ENCODE peak calls at places on chromosomes 5 and 9, in four cellular contexts. T, E, S and M are unnamed samples.
A peak's percentile ranks its signal among the peaks of the same experiment; 100 is the strongest.

GRCh38 chr9:12849486-12850010 is 74.7 kb downstream of the LURAP1L start:
- DNase-seq in T (no peak), E (no peak), S (no peak), M (no peak)

GRCh38 chr5:6755941-6756340 is 42.7 kb downstream of the TENT4A start:
- DNase-seq in T (no peak), E (no peak), S (no peak), M (no peak)

GRCh38 chr5:61768692-61769281 is 436.7 kb downstream of the ZSWIM6 start:
- DNase-seq in T (no peak), E (peak; percentile 77), S (peak; percentile 19), M (peak; percentile 25)

GRCh38 chr9:89664896-89665329 is 60.1 kb downstream of the GADD45G start:
- DNase-seq in T (no peak), E (peak; percentile 60), S (no peak), M (no peak)

GRCh38 chr9:137720571-137721110 is 101.8 kb downstream of the EHMT1 start:
- DNase-seq in T (no peak), E (peak; percentile 85), S (no peak), M (no peak)

GRCh38 chr5:77224672-77225355 is 14.3 kb downstream of the PDE8B start:
- DNase-seq in T (no peak), E (no peak), S (no peak), M (no peak)

GRCh38 chr5:38342261-38342660 is 83.9 kb downstream of the EGFLAM start:
- DNase-seq in T (no peak), E (no peak), S (no peak), M (no peak)

GRCh38 chr5:168874713-168875380 is 295.7 kb upstream of the PANK3 start:
- DNase-seq in T (no peak), E (no peak), S (no peak), M (no peak)

GRCh38 chr9:16180546-16180945 is 627.7 kb downstream of the CCDC171 start:
- DNase-seq in T (no peak), E (peak; percentile 22), S (no peak), M (no peak)

GRCh38 chr5:24623018-24623417 is 21.8 kb downstream of the CDH10 start:
- DNase-seq in T (no peak), E (no peak), S (no peak), M (no peak)

DNA sequence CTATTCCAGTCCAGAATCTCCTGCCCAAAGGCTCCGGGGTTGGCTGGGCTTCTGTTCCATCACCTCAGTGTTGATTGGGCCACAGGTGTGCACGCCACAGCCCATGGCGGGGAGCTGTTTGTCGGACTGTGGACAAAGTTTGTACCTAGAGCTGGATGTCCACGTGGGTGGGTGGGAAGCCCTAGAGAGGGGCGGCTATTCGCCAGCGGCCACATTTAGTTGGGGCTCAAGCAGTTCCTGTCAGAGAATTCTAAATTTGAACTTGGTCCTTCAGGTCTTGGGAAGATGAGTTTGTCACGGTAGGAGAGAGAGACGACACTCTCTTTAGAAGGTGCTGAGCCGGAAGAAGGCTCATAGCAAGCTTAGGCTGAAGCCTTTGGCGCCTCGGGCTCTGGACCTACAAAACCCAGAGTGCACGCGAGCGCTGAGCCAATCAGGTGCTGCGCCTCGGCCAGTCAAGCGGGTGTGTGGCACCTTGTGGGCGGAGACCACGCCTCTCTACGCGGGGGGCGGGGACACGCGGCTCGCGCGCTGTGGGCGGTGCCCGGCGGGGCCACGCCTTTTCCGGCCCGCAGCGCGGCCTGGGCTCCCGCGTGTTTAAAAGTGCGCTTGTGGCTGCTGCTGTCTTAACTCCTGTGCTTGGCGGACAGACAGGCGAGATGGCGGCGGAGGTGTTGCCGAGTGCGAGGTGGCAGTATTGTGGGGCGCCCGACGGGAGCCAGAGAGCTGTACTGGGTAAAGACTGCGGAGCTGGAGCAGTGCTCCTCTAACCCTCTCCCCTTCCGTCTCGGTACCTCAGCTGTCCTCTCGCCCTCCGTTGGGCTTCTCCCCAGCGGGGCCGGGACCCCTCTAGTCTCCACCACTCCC is at the start of gene POLR1E:
- DNase-seq in T (peak; percentile 95), E (peak; percentile 98), S (peak; percentile 98), M (peak; percentile 98)
- TF ChIP-seq CTCF in T (no peak), E (no peak), S (no peak), M (no peak)

DNA sequence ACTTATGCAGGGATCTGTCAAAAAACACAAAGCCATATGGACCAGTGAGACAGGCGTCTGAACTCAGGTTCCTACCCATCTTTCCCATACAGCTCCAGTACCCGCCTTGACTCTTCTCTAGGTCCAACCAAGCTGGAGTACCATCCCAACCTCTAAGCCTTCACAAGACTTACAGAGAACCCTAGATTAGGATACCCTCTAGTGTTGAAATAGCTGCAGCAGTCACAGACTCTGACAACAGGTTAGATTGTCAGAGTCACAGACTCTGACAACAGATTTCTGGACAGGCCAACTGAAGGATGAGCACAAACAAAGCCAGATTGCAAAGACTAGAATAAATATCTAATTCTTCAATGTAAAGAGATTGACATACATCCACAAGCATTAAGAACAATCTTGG is 266.1 kb downstream of the GRIA1 start:
- DNase-seq in T (no peak), E (no peak), S (no peak), M (no peak)
- TF ChIP-seq CTCF in T (no peak), E (no peak), S (peak; percentile 18), M (no peak)

DNA sequence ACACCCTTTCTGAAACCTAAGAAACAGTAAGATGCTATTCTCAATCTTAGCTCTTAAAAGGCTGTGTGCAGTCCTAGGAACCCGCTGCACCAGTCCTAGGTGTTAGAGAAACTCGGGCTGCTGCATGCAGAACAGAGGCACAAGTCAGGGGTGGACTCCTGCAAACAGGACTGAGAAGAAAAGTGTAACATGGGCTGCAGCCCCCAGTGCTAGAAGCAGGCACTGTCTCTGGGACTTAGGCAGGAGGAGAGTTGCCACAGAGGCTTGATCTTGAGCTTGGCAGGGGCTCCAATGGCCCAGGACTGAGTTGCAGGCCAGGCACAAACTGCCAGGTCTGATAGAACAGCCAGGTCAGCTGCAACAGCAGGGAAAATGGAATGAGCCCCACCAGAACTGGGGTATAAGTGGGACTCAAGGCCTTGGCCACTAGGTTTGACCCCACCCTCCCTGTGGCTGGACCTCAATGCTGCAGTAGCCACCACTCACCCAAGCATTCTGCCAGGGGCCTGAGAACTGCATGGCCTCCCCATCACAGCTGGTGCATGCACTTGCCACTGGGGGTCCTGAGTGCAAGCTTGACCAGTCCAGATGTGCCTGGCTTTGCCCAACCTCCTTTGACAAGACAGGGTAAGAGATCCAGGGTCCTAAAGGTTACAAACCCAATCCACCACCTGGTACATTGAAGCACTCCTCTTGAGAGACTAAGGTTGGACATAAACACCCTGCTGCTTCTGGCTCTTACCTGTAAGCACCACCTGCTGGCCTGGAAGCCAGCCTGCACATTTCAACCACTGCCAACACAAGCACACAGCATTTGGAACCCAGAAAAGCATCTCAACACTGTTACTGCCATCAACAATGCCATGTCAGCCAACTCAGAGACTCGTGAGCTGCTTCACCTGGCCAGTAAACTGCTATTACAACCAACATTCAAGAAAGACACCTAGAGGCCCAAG is 103.3 kb downstream of the FBXL17 start:
- DNase-seq in T (no peak), E (no peak), S (no peak), M (no peak)
- TF ChIP-seq CTCF in T (no peak), E (no peak), S (no peak), M (no peak)

GRCh38 chr5:141095263-141095641 is 837 bp downstream of the PCDHB2 start:
- DNase-seq in T (no peak), E (no peak), S (no peak), M (no peak)

GRCh38 chr5:141100243-141100805 is at the start of gene PCDHB3:
- DNase-seq in T (no peak), E (peak; percentile 47), S (peak; percentile 45), M (no peak)

DNA sequence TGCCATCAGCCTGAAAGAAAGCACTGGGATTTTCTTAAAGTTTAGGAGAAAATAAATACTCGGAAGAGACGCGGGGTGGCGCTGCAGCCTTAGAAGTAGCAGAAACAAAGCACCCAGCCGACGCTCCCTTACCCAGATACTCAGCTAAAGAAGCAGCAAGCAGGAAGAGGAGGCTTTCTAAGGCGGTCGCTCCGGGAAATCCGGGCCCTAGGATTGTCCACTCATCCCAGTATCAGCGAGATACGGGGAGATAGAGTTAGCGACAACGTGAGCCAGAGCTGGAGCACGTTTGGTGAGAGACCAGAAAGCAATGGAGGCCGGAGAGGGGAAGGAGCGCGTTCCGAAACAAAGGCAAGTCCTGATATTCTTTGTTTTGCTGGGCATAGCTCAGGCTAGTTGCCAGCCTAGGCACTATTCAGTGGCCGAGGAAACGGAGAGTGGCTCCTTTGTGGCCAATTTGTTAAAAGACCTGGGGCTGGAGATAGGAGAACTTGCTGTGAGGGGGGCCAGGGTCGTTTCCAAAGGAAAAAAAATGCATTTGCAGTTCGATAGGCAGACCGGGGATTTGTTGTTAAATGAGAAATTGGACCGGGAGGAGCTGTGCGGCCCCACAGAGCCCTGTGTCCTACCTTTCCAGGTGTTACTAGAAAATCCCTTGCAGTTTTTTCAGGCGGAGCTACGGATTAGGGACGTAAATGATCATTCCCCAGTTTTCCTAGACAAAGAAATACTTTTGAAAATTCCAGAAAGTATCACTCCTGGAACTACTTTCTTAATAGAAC is at the start of gene PCDHB2:
- DNase-seq in T (no peak), E (peak; percentile 11), S (peak; percentile 70), M (no peak)
- TF ChIP-seq CTCF in T (no peak), E (peak; percentile 20), S (peak; percentile 58), M (peak; percentile 8)

GRCh38 chr5:173970878-173971650 is 17.9 kb upstream of the C5orf47 start:
- DNase-seq in T (no peak), E (no peak), S (no peak), M (no peak)
- TF ChIP-seq CTCF in T (no peak), E (no peak), S (peak; percentile 33), M (peak; percentile 26)

DNA sequence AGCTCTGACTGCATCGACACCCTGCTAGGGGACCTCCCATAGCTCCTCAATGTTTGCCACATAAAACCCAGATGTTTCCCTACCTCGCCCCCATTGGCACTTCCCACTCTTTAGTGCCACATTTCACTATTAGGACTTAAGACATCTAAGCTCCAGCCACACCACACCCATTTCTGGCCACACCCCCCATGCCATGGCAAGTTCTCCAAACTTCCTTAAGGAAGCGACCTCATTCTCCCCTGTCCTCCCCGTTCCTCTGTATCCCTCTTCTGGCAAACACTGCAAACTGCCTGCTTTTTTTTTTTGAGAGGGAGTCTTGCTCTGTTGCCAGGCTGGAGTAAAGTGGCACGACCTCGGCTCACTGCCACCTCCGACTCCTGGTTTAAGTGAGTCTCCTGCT is 62.9 kb downstream of the USP20 start:
- DNase-seq in T (no peak), E (peak; percentile 67), S (no peak), M (no peak)
- TF ChIP-seq CTCF in T (no peak), E (no peak), S (no peak), M (no peak)

GRCh38 chr9:1604942-1605560 is 410.1 kb upstream of the SMARCA2 start:
- DNase-seq in T (no peak), E (peak; percentile 20), S (peak; percentile 53), M (peak; percentile 45)
- TF ChIP-seq CTCF in T (no peak), E (peak; percentile 69), S (peak; percentile 71), M (peak; percentile 81)

GRCh38 chr5:153425914-153426313 is 64.6 kb upstream of the GRIA1 start:
- DNase-seq in T (no peak), E (no peak), S (no peak), M (no peak)
- TF ChIP-seq CTCF in T (no peak), E (no peak), S (peak; percentile 27), M (peak; percentile 47)

DNA sequence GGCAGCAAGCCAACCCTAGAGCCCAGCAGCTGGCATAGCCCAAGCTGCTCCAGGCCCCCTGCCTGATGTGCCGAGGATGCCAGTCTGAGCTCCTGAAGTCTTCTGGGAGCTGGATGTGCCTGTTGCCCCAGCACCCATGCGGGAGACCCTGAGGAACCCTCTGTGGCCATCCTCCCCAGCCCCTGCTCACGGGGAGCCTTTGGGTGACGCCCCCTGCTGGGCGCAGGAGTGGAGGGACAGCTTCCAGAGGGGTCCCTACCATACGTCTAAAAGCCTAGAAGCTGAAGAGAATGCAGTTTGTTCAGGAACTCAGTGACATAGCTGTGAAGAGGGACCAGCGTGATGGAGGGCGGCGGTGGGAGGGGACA is 33.1 kb upstream of the MVB12B start:
- DNase-seq in T (no peak), E (no peak), S (no peak), M (no peak)
- TF ChIP-seq CTCF in T (no peak), E (no peak), S (peak; percentile 38), M (peak; percentile 46)

GRCh38 chr9:18137815-18138214 is 336.1 kb upstream of the ADAMTSL1 start:
- DNase-seq in T (no peak), E (no peak), S (no peak), M (no peak)
- TF ChIP-seq CTCF in T (no peak), E (no peak), S (no peak), M (no peak)